ENCODE peak calls at places on chromosome 13, in ten cellular contexts. One of them, this sample, is unnamed.

GRCh38 chr13:110616103-110617101 is 1.1 kb downstream of the NAXD start:
- DNase-seq in GM04503: peak; percentile 25
- DNase-seq in activated CD4-positive, alpha-beta T cell treated with anti-CD3 and anti-CD28 coated beads, Interleukin-2, amount 50 U/mL, for 1 hour: peak; percentile 15
- DNase-seq in CD4-positive, alpha-beta memory T cell: peak; percentile 30
- DNase-seq in stimulated activated CD4-positive, alpha-beta T cell treated with anti-CD3 and anti-CD28 coated beads, Interleukin-1b, Interleukin-23, amount 100 ng/mL, for 24 hours: no peak
- DNase-seq in upper lobe of left lung: peak; percentile 57
- DNase-seq in iris pigment epithelial cell: peak; percentile 61
- DNase-seq in CD8-positive, alpha-beta memory T cell: no peak
- DNase-seq in EL: peak; percentile 54
- DNase-seq in progenitor cell of endocrine pancreas: no peak
- DNase-seq in this sample: peak; percentile 30

GRCh38 chr13:100059827-100060226 is 29.1 kb upstream of the PCCA start:
- DNase-seq in GM04503: no peak
- DNase-seq in activated CD4-positive, alpha-beta T cell treated with anti-CD3 and anti-CD28 coated beads, Interleukin-2, amount 50 U/mL, for 1 hour: no peak
- DNase-seq in CD4-positive, alpha-beta memory T cell: no peak
- DNase-seq in stimulated activated CD4-positive, alpha-beta T cell treated with anti-CD3 and anti-CD28 coated beads, Interleukin-1b, Interleukin-23, amount 100 ng/mL, for 24 hours: no peak
- DNase-seq in upper lobe of left lung: no peak
- DNase-seq in iris pigment epithelial cell: no peak
- DNase-seq in CD8-positive, alpha-beta memory T cell: no peak
- DNase-seq in EL: no peak
- DNase-seq in progenitor cell of endocrine pancreas: no peak
- DNase-seq in this sample: no peak

GRCh38 chr13:66933994-66934393 is 296.1 kb downstream of the PCDH9 start:
- DNase-seq in GM04503: no peak
- DNase-seq in activated CD4-positive, alpha-beta T cell treated with anti-CD3 and anti-CD28 coated beads, Interleukin-2, amount 50 U/mL, for 1 hour: no peak
- DNase-seq in CD4-positive, alpha-beta memory T cell: no peak
- DNase-seq in stimulated activated CD4-positive, alpha-beta T cell treated with anti-CD3 and anti-CD28 coated beads, Interleukin-1b, Interleukin-23, amount 100 ng/mL, for 24 hours: no peak
- DNase-seq in upper lobe of left lung: no peak
- DNase-seq in iris pigment epithelial cell: peak; percentile 89
- DNase-seq in CD8-positive, alpha-beta memory T cell: no peak
- DNase-seq in EL: peak; percentile 68
- DNase-seq in progenitor cell of endocrine pancreas: no peak
- DNase-seq in this sample: peak; percentile 90

GRCh38 chr13:59743195-59743594 is 420.5 kb downstream of the DIAPH3 start:
- DNase-seq in GM04503: no peak
- DNase-seq in activated CD4-positive, alpha-beta T cell treated with anti-CD3 and anti-CD28 coated beads, Interleukin-2, amount 50 U/mL, for 1 hour: no peak
- DNase-seq in CD4-positive, alpha-beta memory T cell: no peak
- DNase-seq in stimulated activated CD4-positive, alpha-beta T cell treated with anti-CD3 and anti-CD28 coated beads, Interleukin-1b, Interleukin-23, amount 100 ng/mL, for 24 hours: no peak
- DNase-seq in upper lobe of left lung: no peak
- DNase-seq in iris pigment epithelial cell: no peak
- DNase-seq in CD8-positive, alpha-beta memory T cell: no peak
- DNase-seq in EL: no peak
- DNase-seq in progenitor cell of endocrine pancreas: no peak
- DNase-seq in this sample: no peak

GRCh38 chr13:34762312-34762711 is 179.8 kb upstream of the NBEA start:
- DNase-seq in GM04503: no peak
- DNase-seq in activated CD4-positive, alpha-beta T cell treated with anti-CD3 and anti-CD28 coated beads, Interleukin-2, amount 50 U/mL, for 1 hour: no peak
- DNase-seq in CD4-positive, alpha-beta memory T cell: no peak
- DNase-seq in stimulated activated CD4-positive, alpha-beta T cell treated with anti-CD3 and anti-CD28 coated beads, Interleukin-1b, Interleukin-23, amount 100 ng/mL, for 24 hours: no peak
- DNase-seq in upper lobe of left lung: no peak
- DNase-seq in iris pigment epithelial cell: no peak
- DNase-seq in CD8-positive, alpha-beta memory T cell: no peak
- DNase-seq in EL: peak; percentile 4
- DNase-seq in progenitor cell of endocrine pancreas: no peak
- DNase-seq in this sample: no peak

GRCh38 chr13:106129273-106129672 is 406.2 kb downstream of the EFNB2 start:
- DNase-seq in GM04503: no peak
- DNase-seq in activated CD4-positive, alpha-beta T cell treated with anti-CD3 and anti-CD28 coated beads, Interleukin-2, amount 50 U/mL, for 1 hour: no peak
- DNase-seq in CD4-positive, alpha-beta memory T cell: no peak
- DNase-seq in stimulated activated CD4-positive, alpha-beta T cell treated with anti-CD3 and anti-CD28 coated beads, Interleukin-1b, Interleukin-23, amount 100 ng/mL, for 24 hours: no peak
- DNase-seq in upper lobe of left lung: no peak
- DNase-seq in iris pigment epithelial cell: no peak
- DNase-seq in CD8-positive, alpha-beta memory T cell: no peak
- DNase-seq in EL: no peak
- DNase-seq in progenitor cell of endocrine pancreas: no peak
- DNase-seq in this sample: no peak

GRCh38 chr13:98214008-98214643 is 37.1 kb upstream of the RNF113B start:
- DNase-seq in GM04503: no peak
- DNase-seq in activated CD4-positive, alpha-beta T cell treated with anti-CD3 and anti-CD28 coated beads, Interleukin-2, amount 50 U/mL, for 1 hour: no peak
- DNase-seq in CD4-positive, alpha-beta memory T cell: no peak
- DNase-seq in stimulated activated CD4-positive, alpha-beta T cell treated with anti-CD3 and anti-CD28 coated beads, Interleukin-1b, Interleukin-23, amount 100 ng/mL, for 24 hours: no peak
- DNase-seq in upper lobe of left lung: no peak
- DNase-seq in iris pigment epithelial cell: peak; percentile 67
- DNase-seq in CD8-positive, alpha-beta memory T cell: no peak
- DNase-seq in EL: peak; percentile 71
- DNase-seq in progenitor cell of endocrine pancreas: no peak
- DNase-seq in this sample: peak; percentile 74

GRCh38 chr13:24035411-24035810 is 125.1 kb upstream of the SPATA13 start:
- DNase-seq in GM04503: no peak
- DNase-seq in activated CD4-positive, alpha-beta T cell treated with anti-CD3 and anti-CD28 coated beads, Interleukin-2, amount 50 U/mL, for 1 hour: no peak
- DNase-seq in CD4-positive, alpha-beta memory T cell: no peak
- DNase-seq in stimulated activated CD4-positive, alpha-beta T cell treated with anti-CD3 and anti-CD28 coated beads, Interleukin-1b, Interleukin-23, amount 100 ng/mL, for 24 hours: no peak
- DNase-seq in upper lobe of left lung: no peak
- DNase-seq in iris pigment epithelial cell: no peak
- DNase-seq in CD8-positive, alpha-beta memory T cell: no peak
- DNase-seq in EL: no peak
- DNase-seq in progenitor cell of endocrine pancreas: no peak
- DNase-seq in this sample: no peak

GRCh38 chr13:78881746-78882145 is 222.8 kb upstream of the OBI1 start:
- DNase-seq in GM04503: no peak
- DNase-seq in activated CD4-positive, alpha-beta T cell treated with anti-CD3 and anti-CD28 coated beads, Interleukin-2, amount 50 U/mL, for 1 hour: no peak
- DNase-seq in CD4-positive, alpha-beta memory T cell: no peak
- DNase-seq in stimulated activated CD4-positive, alpha-beta T cell treated with anti-CD3 and anti-CD28 coated beads, Interleukin-1b, Interleukin-23, amount 100 ng/mL, for 24 hours: no peak
- DNase-seq in upper lobe of left lung: no peak
- DNase-seq in iris pigment epithelial cell: no peak
- DNase-seq in CD8-positive, alpha-beta memory T cell: no peak
- DNase-seq in EL: no peak
- DNase-seq in progenitor cell of endocrine pancreas: no peak
- DNase-seq in this sample: no peak

GRCh38 chr13:97780486-97780885 is 173.0 kb upstream of the IPO5 start:
- DNase-seq in GM04503: no peak
- DNase-seq in activated CD4-positive, alpha-beta T cell treated with anti-CD3 and anti-CD28 coated beads, Interleukin-2, amount 50 U/mL, for 1 hour: no peak
- DNase-seq in CD4-positive, alpha-beta memory T cell: no peak
- DNase-seq in stimulated activated CD4-positive, alpha-beta T cell treated with anti-CD3 and anti-CD28 coated beads, Interleukin-1b, Interleukin-23, amount 100 ng/mL, for 24 hours: no peak
- DNase-seq in upper lobe of left lung: no peak
- DNase-seq in iris pigment epithelial cell: no peak
- DNase-seq in CD8-positive, alpha-beta memory T cell: no peak
- DNase-seq in EL: no peak
- DNase-seq in progenitor cell of endocrine pancreas: no peak
- DNase-seq in this sample: no peak

GRCh38 chr13:80555796-80556195 is 214.9 kb upstream of the SPRY2 start:
- DNase-seq in GM04503: no peak
- DNase-seq in activated CD4-positive, alpha-beta T cell treated with anti-CD3 and anti-CD28 coated beads, Interleukin-2, amount 50 U/mL, for 1 hour: no peak
- DNase-seq in CD4-positive, alpha-beta memory T cell: no peak
- DNase-seq in stimulated activated CD4-positive, alpha-beta T cell treated with anti-CD3 and anti-CD28 coated beads, Interleukin-1b, Interleukin-23, amount 100 ng/mL, for 24 hours: no peak
- DNase-seq in upper lobe of left lung: no peak
- DNase-seq in iris pigment epithelial cell: no peak
- DNase-seq in CD8-positive, alpha-beta memory T cell: no peak
- DNase-seq in EL: no peak
- DNase-seq in progenitor cell of endocrine pancreas: no peak
- DNase-seq in this sample: no peak

GRCh38 chr13:72457151-72457550 is 270.3 kb downstream of the MZT1 start:
- DNase-seq in GM04503: no peak
- DNase-seq in activated CD4-positive, alpha-beta T cell treated with anti-CD3 and anti-CD28 coated beads, Interleukin-2, amount 50 U/mL, for 1 hour: no peak
- DNase-seq in CD4-positive, alpha-beta memory T cell: no peak
- DNase-seq in stimulated activated CD4-positive, alpha-beta T cell treated with anti-CD3 and anti-CD28 coated beads, Interleukin-1b, Interleukin-23, amount 100 ng/mL, for 24 hours: no peak
- DNase-seq in upper lobe of left lung: no peak
- DNase-seq in iris pigment epithelial cell: no peak
- DNase-seq in CD8-positive, alpha-beta memory T cell: no peak
- DNase-seq in EL: no peak
- DNase-seq in progenitor cell of endocrine pancreas: no peak
- DNase-seq in this sample: no peak

GRCh38 chr13:77513719-77514335 is 21.7 kb upstream of the SCEL start:
- DNase-seq in GM04503: no peak
- DNase-seq in activated CD4-positive, alpha-beta T cell treated with anti-CD3 and anti-CD28 coated beads, Interleukin-2, amount 50 U/mL, for 1 hour: no peak
- DNase-seq in CD4-positive, alpha-beta memory T cell: no peak
- DNase-seq in stimulated activated CD4-positive, alpha-beta T cell treated with anti-CD3 and anti-CD28 coated beads, Interleukin-1b, Interleukin-23, amount 100 ng/mL, for 24 hours: no peak
- DNase-seq in upper lobe of left lung: no peak
- DNase-seq in iris pigment epithelial cell: no peak
- DNase-seq in CD8-positive, alpha-beta memory T cell: no peak
- DNase-seq in EL: no peak
- DNase-seq in progenitor cell of endocrine pancreas: no peak
- DNase-seq in this sample: no peak

GRCh38 chr13:44004881-44005280 is 125.2 kb downstream of the LACC1 start:
- DNase-seq in GM04503: peak; percentile 3
- DNase-seq in activated CD4-positive, alpha-beta T cell treated with anti-CD3 and anti-CD28 coated beads, Interleukin-2, amount 50 U/mL, for 1 hour: no peak
- DNase-seq in CD4-positive, alpha-beta memory T cell: no peak
- DNase-seq in stimulated activated CD4-positive, alpha-beta T cell treated with anti-CD3 and anti-CD28 coated beads, Interleukin-1b, Interleukin-23, amount 100 ng/mL, for 24 hours: no peak
- DNase-seq in upper lobe of left lung: no peak
- DNase-seq in iris pigment epithelial cell: peak; percentile 84
- DNase-seq in CD8-positive, alpha-beta memory T cell: no peak
- DNase-seq in EL: peak; percentile 76
- DNase-seq in progenitor cell of endocrine pancreas: no peak
- DNase-seq in this sample: peak; percentile 45

GRCh38 chr13:71817335-71817734 is 49.7 kb downstream of the DACH1 start:
- DNase-seq in GM04503: no peak
- DNase-seq in activated CD4-positive, alpha-beta T cell treated with anti-CD3 and anti-CD28 coated beads, Interleukin-2, amount 50 U/mL, for 1 hour: no peak
- DNase-seq in CD4-positive, alpha-beta memory T cell: no peak
- DNase-seq in stimulated activated CD4-positive, alpha-beta T cell treated with anti-CD3 and anti-CD28 coated beads, Interleukin-1b, Interleukin-23, amount 100 ng/mL, for 24 hours: no peak
- DNase-seq in upper lobe of left lung: peak; percentile 47
- DNase-seq in iris pigment epithelial cell: no peak
- DNase-seq in CD8-positive, alpha-beta memory T cell: no peak
- DNase-seq in EL: no peak
- DNase-seq in progenitor cell of endocrine pancreas: no peak
- DNase-seq in this sample: no peak

GRCh38 chr13:75788494-75788991 is 152.4 kb downstream of the LMO7 start:
- DNase-seq in GM04503: peak; percentile 54
- DNase-seq in activated CD4-positive, alpha-beta T cell treated with anti-CD3 and anti-CD28 coated beads, Interleukin-2, amount 50 U/mL, for 1 hour: no peak
- DNase-seq in CD4-positive, alpha-beta memory T cell: no peak
- DNase-seq in stimulated activated CD4-positive, alpha-beta T cell treated with anti-CD3 and anti-CD28 coated beads, Interleukin-1b, Interleukin-23, amount 100 ng/mL, for 24 hours: no peak
- DNase-seq in upper lobe of left lung: peak; percentile 79
- DNase-seq in iris pigment epithelial cell: peak; percentile 94
- DNase-seq in CD8-positive, alpha-beta memory T cell: no peak
- DNase-seq in EL: peak; percentile 82
- DNase-seq in progenitor cell of endocrine pancreas: no peak
- DNase-seq in this sample: peak; percentile 98

GRCh38 chr13:33927315-33927714 is 109.4 kb downstream of the RFC3 start:
- DNase-seq in GM04503: peak; percentile 56
- DNase-seq in activated CD4-positive, alpha-beta T cell treated with anti-CD3 and anti-CD28 coated beads, Interleukin-2, amount 50 U/mL, for 1 hour: no peak
- DNase-seq in CD4-positive, alpha-beta memory T cell: no peak
- DNase-seq in stimulated activated CD4-positive, alpha-beta T cell treated with anti-CD3 and anti-CD28 coated beads, Interleukin-1b, Interleukin-23, amount 100 ng/mL, for 24 hours: no peak
- DNase-seq in upper lobe of left lung: no peak
- DNase-seq in iris pigment epithelial cell: peak; percentile 63
- DNase-seq in CD8-positive, alpha-beta memory T cell: no peak
- DNase-seq in EL: peak; percentile 44
- DNase-seq in progenitor cell of endocrine pancreas: no peak
- DNase-seq in this sample: no peak

GRCh38 chr13:113508531-113509254 is 18.2 kb upstream of the DCUN1D2 start:
- DNase-seq in GM04503: no peak
- DNase-seq in activated CD4-positive, alpha-beta T cell treated with anti-CD3 and anti-CD28 coated beads, Interleukin-2, amount 50 U/mL, for 1 hour: no peak
- DNase-seq in CD4-positive, alpha-beta memory T cell: no peak
- DNase-seq in stimulated activated CD4-positive, alpha-beta T cell treated with anti-CD3 and anti-CD28 coated beads, Interleukin-1b, Interleukin-23, amount 100 ng/mL, for 24 hours: no peak
- DNase-seq in upper lobe of left lung: peak; percentile 45
- DNase-seq in iris pigment epithelial cell: no peak
- DNase-seq in CD8-positive, alpha-beta memory T cell: no peak
- DNase-seq in EL: no peak
- DNase-seq in progenitor cell of endocrine pancreas: no peak
- DNase-seq in this sample: no peak

GRCh38 chr13:50357586-50358118 is 342.4 kb downstream of the KCNRG start:
- DNase-seq in GM04503: peak; percentile 46
- DNase-seq in activated CD4-positive, alpha-beta T cell treated with anti-CD3 and anti-CD28 coated beads, Interleukin-2, amount 50 U/mL, for 1 hour: no peak
- DNase-seq in CD4-positive, alpha-beta memory T cell: no peak
- DNase-seq in stimulated activated CD4-positive, alpha-beta T cell treated with anti-CD3 and anti-CD28 coated beads, Interleukin-1b, Interleukin-23, amount 100 ng/mL, for 24 hours: no peak
- DNase-seq in upper lobe of left lung: peak; percentile 60
- DNase-seq in iris pigment epithelial cell: peak; percentile 87
- DNase-seq in CD8-positive, alpha-beta memory T cell: no peak
- DNase-seq in EL: peak; percentile 63
- DNase-seq in progenitor cell of endocrine pancreas: no peak
- DNase-seq in this sample: peak; percentile 3

GRCh38 chr13:105616313-105617075 is 919.0 kb downstream of the EFNB2 start:
- DNase-seq in GM04503: no peak
- DNase-seq in activated CD4-positive, alpha-beta T cell treated with anti-CD3 and anti-CD28 coated beads, Interleukin-2, amount 50 U/mL, for 1 hour: no peak
- DNase-seq in CD4-positive, alpha-beta memory T cell: no peak
- DNase-seq in stimulated activated CD4-positive, alpha-beta T cell treated with anti-CD3 and anti-CD28 coated beads, Interleukin-1b, Interleukin-23, amount 100 ng/mL, for 24 hours: no peak
- DNase-seq in upper lobe of left lung: no peak
- DNase-seq in iris pigment epithelial cell: no peak
- DNase-seq in CD8-positive, alpha-beta memory T cell: no peak
- DNase-seq in EL: peak; percentile 23
- DNase-seq in progenitor cell of endocrine pancreas: no peak
- DNase-seq in this sample: no peak

GRCh38 chr13:112715715-112716460 is 26.1 kb downstream of the ATP11A start:
- DNase-seq in GM04503: no peak
- DNase-seq in activated CD4-positive, alpha-beta T cell treated with anti-CD3 and anti-CD28 coated beads, Interleukin-2, amount 50 U/mL, for 1 hour: no peak
- DNase-seq in CD4-positive, alpha-beta memory T cell: no peak
- DNase-seq in stimulated activated CD4-positive, alpha-beta T cell treated with anti-CD3 and anti-CD28 coated beads, Interleukin-1b, Interleukin-23, amount 100 ng/mL, for 24 hours: no peak
- DNase-seq in upper lobe of left lung: no peak
- DNase-seq in iris pigment epithelial cell: no peak
- DNase-seq in CD8-positive, alpha-beta memory T cell: no peak
- DNase-seq in EL: no peak
- DNase-seq in progenitor cell of endocrine pancreas: no peak
- DNase-seq in this sample: no peak

GRCh38 chr13:73228546-73228945 is 169.7 kb downstream of the KLF5 start:
- DNase-seq in GM04503: no peak
- DNase-seq in activated CD4-positive, alpha-beta T cell treated with anti-CD3 and anti-CD28 coated beads, Interleukin-2, amount 50 U/mL, for 1 hour: no peak
- DNase-seq in CD4-positive, alpha-beta memory T cell: peak; percentile 16
- DNase-seq in stimulated activated CD4-positive, alpha-beta T cell treated with anti-CD3 and anti-CD28 coated beads, Interleukin-1b, Interleukin-23, amount 100 ng/mL, for 24 hours: no peak
- DNase-seq in upper lobe of left lung: no peak
- DNase-seq in iris pigment epithelial cell: peak; percentile 44
- DNase-seq in CD8-positive, alpha-beta memory T cell: peak; percentile 5
- DNase-seq in EL: peak; percentile 21
- DNase-seq in progenitor cell of endocrine pancreas: no peak
- DNase-seq in this sample: peak; percentile 15

GRCh38 chr13:76884167-76884566 is 2.0 kb downstream of the KCTD12 start:
- DNase-seq in GM04503: no peak
- DNase-seq in activated CD4-positive, alpha-beta T cell treated with anti-CD3 and anti-CD28 coated beads, Interleukin-2, amount 50 U/mL, for 1 hour: no peak
- DNase-seq in CD4-positive, alpha-beta memory T cell: no peak
- DNase-seq in stimulated activated CD4-positive, alpha-beta T cell treated with anti-CD3 and anti-CD28 coated beads, Interleukin-1b, Interleukin-23, amount 100 ng/mL, for 24 hours: no peak
- DNase-seq in upper lobe of left lung: peak; percentile 64
- DNase-seq in iris pigment epithelial cell: peak; percentile 76
- DNase-seq in CD8-positive, alpha-beta memory T cell: no peak
- DNase-seq in EL: no peak
- DNase-seq in progenitor cell of endocrine pancreas: no peak
- DNase-seq in this sample: peak; percentile 66

GRCh38 chr13:48626726-48627451 is 26.8 kb upstream of the CYSLTR2 start:
- DNase-seq in GM04503: no peak
- DNase-seq in activated CD4-positive, alpha-beta T cell treated with anti-CD3 and anti-CD28 coated beads, Interleukin-2, amount 50 U/mL, for 1 hour: no peak
- DNase-seq in CD4-positive, alpha-beta memory T cell: no peak
- DNase-seq in stimulated activated CD4-positive, alpha-beta T cell treated with anti-CD3 and anti-CD28 coated beads, Interleukin-1b, Interleukin-23, amount 100 ng/mL, for 24 hours: no peak
- DNase-seq in upper lobe of left lung: no peak
- DNase-seq in iris pigment epithelial cell: peak; percentile 29
- DNase-seq in CD8-positive, alpha-beta memory T cell: no peak
- DNase-seq in EL: no peak
- DNase-seq in progenitor cell of endocrine pancreas: no peak
- DNase-seq in this sample: no peak

GRCh38 chr13:98994080-98994479 is 16.2 kb upstream of the DOCK9 start:
- DNase-seq in GM04503: no peak
- DNase-seq in activated CD4-positive, alpha-beta T cell treated with anti-CD3 and anti-CD28 coated beads, Interleukin-2, amount 50 U/mL, for 1 hour: no peak
- DNase-seq in CD4-positive, alpha-beta memory T cell: no peak
- DNase-seq in stimulated activated CD4-positive, alpha-beta T cell treated with anti-CD3 and anti-CD28 coated beads, Interleukin-1b, Interleukin-23, amount 100 ng/mL, for 24 hours: no peak
- DNase-seq in upper lobe of left lung: no peak
- DNase-seq in iris pigment epithelial cell: no peak
- DNase-seq in CD8-positive, alpha-beta memory T cell: no peak
- DNase-seq in EL: no peak
- DNase-seq in progenitor cell of endocrine pancreas: no peak
- DNase-seq in this sample: no peak

GRCh38 chr13:52399708-52400107 is 6.3 kb downstream of the THSD1 start:
- DNase-seq in GM04503: no peak
- DNase-seq in activated CD4-positive, alpha-beta T cell treated with anti-CD3 and anti-CD28 coated beads, Interleukin-2, amount 50 U/mL, for 1 hour: no peak
- DNase-seq in CD4-positive, alpha-beta memory T cell: no peak
- DNase-seq in stimulated activated CD4-positive, alpha-beta T cell treated with anti-CD3 and anti-CD28 coated beads, Interleukin-1b, Interleukin-23, amount 100 ng/mL, for 24 hours: no peak
- DNase-seq in upper lobe of left lung: no peak
- DNase-seq in iris pigment epithelial cell: peak; percentile 63
- DNase-seq in CD8-positive, alpha-beta memory T cell: no peak
- DNase-seq in EL: no peak
- DNase-seq in progenitor cell of endocrine pancreas: no peak
- DNase-seq in this sample: no peak

GRCh38 chr13:81874681-81875661 is 1534.0 kb upstream of the SPRY2 start:
- DNase-seq in GM04503: no peak
- DNase-seq in activated CD4-positive, alpha-beta T cell treated with anti-CD3 and anti-CD28 coated beads, Interleukin-2, amount 50 U/mL, for 1 hour: no peak
- DNase-seq in CD4-positive, alpha-beta memory T cell: no peak
- DNase-seq in stimulated activated CD4-positive, alpha-beta T cell treated with anti-CD3 and anti-CD28 coated beads, Interleukin-1b, Interleukin-23, amount 100 ng/mL, for 24 hours: no peak
- DNase-seq in upper lobe of left lung: no peak
- DNase-seq in iris pigment epithelial cell: no peak
- DNase-seq in CD8-positive, alpha-beta memory T cell: no peak
- DNase-seq in EL: no peak
- DNase-seq in progenitor cell of endocrine pancreas: no peak
- DNase-seq in this sample: no peak

GRCh38 chr13:113118328-113119021 is 4.1 kb upstream of the F10 start:
- DNase-seq in GM04503: no peak
- DNase-seq in activated CD4-positive, alpha-beta T cell treated with anti-CD3 and anti-CD28 coated beads, Interleukin-2, amount 50 U/mL, for 1 hour: no peak
- DNase-seq in CD4-positive, alpha-beta memory T cell: no peak
- DNase-seq in stimulated activated CD4-positive, alpha-beta T cell treated with anti-CD3 and anti-CD28 coated beads, Interleukin-1b, Interleukin-23, amount 100 ng/mL, for 24 hours: no peak
- DNase-seq in upper lobe of left lung: peak; percentile 19
- DNase-seq in iris pigment epithelial cell: no peak
- DNase-seq in CD8-positive, alpha-beta memory T cell: no peak
- DNase-seq in EL: no peak
- DNase-seq in progenitor cell of endocrine pancreas: peak; percentile 9
- DNase-seq in this sample: no peak